ENCODE peak calls at places on chromosomes 4 and X, in eight cellular contexts. C, Q, N, K, B, J, H and L are unnamed samples.

GRCh38 chrX:20545538-20545937 is 278.8 kb upstream of the RPS6KA3 start:
- DNase-seq in C (no peak), Q (no peak), N (no peak), K (no peak), B (no peak), J (no peak), H (no peak), L (peak)

GRCh38 chr4:176323511-176324160 is 3.9 kb downstream of the SPCS3 start:
- DNase-seq in C (no peak), Q (no peak), N (no peak), K (no peak), B (no peak), J (no peak), H (no peak), L (peak)

GRCh38 chrX:20067709-20068315 is 48.9 kb downstream of the MAP7D2 start:
- DNase-seq in C (peak), Q (peak), N (no peak), K (peak), B (no peak), J (no peak), H (peak), L (peak)

GRCh38 chr4:82372502-82372873 is 1.3 kb downstream of the HNRNPD start:
- DNase-seq in C (peak), Q (peak), N (peak), K (peak), B (peak), J (no peak), H (peak), L (no peak)

GRCh38 chrX:121195719-121196118 is 148.3 kb downstream of the GLUD2 start:
- DNase-seq in C (no peak), Q (no peak), N (no peak), K (no peak), B (no peak), J (no peak), H (no peak), L (no peak)

GRCh38 chr4:168882650-168883233 is 127.3 kb downstream of the CBR4 start:
- DNase-seq in C (peak), Q (no peak), N (no peak), K (no peak), B (no peak), J (no peak), H (peak), L (peak)

GRCh38 chr4:64718091-64718490 is 308.8 kb upstream of the TECRL start:
- DNase-seq in C (no peak), Q (no peak), N (no peak), K (no peak), B (no peak), J (no peak), H (peak), L (peak)

GRCh38 chrX:139120760-139121159 is 409.2 kb upstream of the FGF13 start:
- DNase-seq in C (no peak), Q (no peak), N (no peak), K (no peak), B (no peak), J (no peak), H (no peak), L (no peak)

GRCh38 chr4:40055379-40055872 is 1.2 kb upstream of the N4BP2 start:
- DNase-seq in C (no peak), Q (peak), N (no peak), K (no peak), B (peak), J (peak), H (no peak), L (no peak)

GRCh38 chr4:126697748-126698147 is 935.0 kb upstream of the INTU start:
- DNase-seq in C (no peak), Q (no peak), N (no peak), K (no peak), B (no peak), J (no peak), H (no peak), L (peak)